ENCODE peak calls at places on chromosome 20, in ten cellular contexts. R is AG04450; Q is fibroblast of the aortic adventitia; U is activated naive CD8-positive, alpha-beta T cell treated with anti-CD3 and anti-CD28 coated beads, Interleukin-2, amount 10 ng/mL, durations not matched to agents 7 days and 5 days; T is kidney; E is body of pancreas; A is ACHN; J is cardiac septum; K is T-helper 2 cell; W is activated effector memory CD4-positive, alpha-beta T cell treated with Interleukin-2 at 50 U/mL for 16 hours. I is an unnamed sample.

GRCh38 chr20:58310291-58310782 is 822 bp downstream of the RAB22A start:
- DNase-seq in R (no peak), Q (peak), U (no peak), T (no peak), E (no peak), A (peak), J (no peak), K (no peak), W (no peak), I (peak)

GRCh38 chr20:23244916-23245552 is 105.6 kb upstream of the NXT1 start:
- DNase-seq in R (no peak), Q (no peak), U (no peak), T (no peak), E (no peak), A (no peak), J (no peak), K (no peak), W (no peak), I (no peak)

GRCh38 chr20:44495802-44496481 is 20.3 kb downstream of the TTPAL start:
- DNase-seq in R (peak), Q (peak), U (no peak), T (no peak), E (no peak), A (peak), J (no peak), K (no peak), W (no peak), I (peak)

GRCh38 chr20:57322476-57322875 is 7.1 kb upstream of the SPO11 start:
- DNase-seq in R (no peak), Q (no peak), U (no peak), T (no peak), E (no peak), A (no peak), J (no peak), K (no peak), W (no peak), I (no peak)

GRCh38 chr20:16061394-16061793 is 511.9 kb downstream of the KIF16B start:
- DNase-seq in R (no peak), Q (no peak), U (no peak), T (no peak), E (no peak), A (no peak), J (no peak), K (no peak), W (no peak), I (no peak)

GRCh38 chr20:35883778-35884540 is 70.3 kb downstream of the SCAND1 start:
- DNase-seq in R (peak), Q (peak), U (peak), T (no peak), E (peak), A (peak), J (no peak), K (peak), W (peak), I (peak)

GRCh38 chr20:1108437-1108920 is 9.9 kb upstream of the PSMF1 start:
- DNase-seq in R (no peak), Q (peak), U (peak), T (peak), E (peak), A (peak), J (no peak), K (peak), W (peak), I (peak)

GRCh38 chr20:3239026-3239866 is at the start of gene SLC4A11:
- DNase-seq in R (no peak), Q (peak), U (peak), T (peak), E (peak), A (peak), J (peak), K (no peak), W (peak), I (peak)

GRCh38 chr20:25042531-25043498 is 15.1 kb downstream of the ACSS1 start:
- DNase-seq in R (no peak), Q (no peak), U (peak), T (peak), E (peak), A (no peak), J (peak), K (no peak), W (peak), I (no peak)

GRCh38 chr20:35954907-35955251 is 577 bp upstream of the SCAND1 start:
- DNase-seq in R (no peak), Q (peak), U (no peak), T (no peak), E (no peak), A (peak), J (no peak), K (peak), W (no peak), I (peak)

GRCh38 chr20:24590193-24590982 is 121.0 kb downstream of the SYNDIG1 start:
- DNase-seq in R (no peak), Q (no peak), U (no peak), T (no peak), E (no peak), A (no peak), J (no peak), K (no peak), W (no peak), I (no peak)

GRCh38 chr20:57379263-57379647 is 11.9 kb upstream of the RBM38 start:
- DNase-seq in R (no peak), Q (no peak), U (no peak), T (no peak), E (no peak), A (no peak), J (no peak), K (no peak), W (no peak), I (no peak)

GRCh38 chr20:63309261-63310071 is 16.5 kb downstream of the COL20A1 start:
- DNase-seq in R (no peak), Q (peak), U (peak), T (no peak), E (peak), A (peak), J (no peak), K (no peak), W (no peak), I (peak)

GRCh38 chr20:51350941-51351631 is 191.4 kb downstream of the NFATC2 start:
- DNase-seq in R (peak), Q (peak), U (no peak), T (no peak), E (no peak), A (no peak), J (peak), K (no peak), W (no peak), I (peak)

GRCh38 chr20:34069341-34070078 is 42.5 kb downstream of the EIF2S2 start:
- DNase-seq in R (peak), Q (peak), U (no peak), T (no peak), E (peak), A (peak), J (no peak), K (peak), W (peak), I (peak)

GRCh38 chr20:44089987-44090674 is 96.9 kb downstream of the JPH2 start:
- DNase-seq in R (no peak), Q (peak), U (no peak), T (no peak), E (peak), A (peak), J (no peak), K (no peak), W (no peak), I (peak)

GRCh38 chr20:25005220-25005619 is 12.7 kb upstream of the APMAP start:
- DNase-seq in R (no peak), Q (peak), U (no peak), T (peak), E (no peak), A (peak), J (peak), K (no peak), W (no peak), I (peak)

GRCh38 chr20:39660251-39660650 is 698.1 kb downstream of the DHX35 start:
- DNase-seq in R (no peak), Q (peak), U (no peak), T (no peak), E (no peak), A (no peak), J (no peak), K (no peak), W (no peak), I (peak)

GRCh38 chr20:14434379-14435136 is 97.1 kb upstream of the FLRT3 start:
- DNase-seq in R (peak), Q (peak), U (no peak), T (no peak), E (no peak), A (no peak), J (no peak), K (no peak), W (no peak), I (peak)

GRCh38 chr20:2812189-2812588 is 2.6 kb upstream of the C20orf141 start:
- DNase-seq in R (no peak), Q (no peak), U (no peak), T (no peak), E (no peak), A (no peak), J (no peak), K (no peak), W (no peak), I (no peak)

GRCh38 chr20:54340667-54341081 is 132.8 kb downstream of the PFDN4 start:
- DNase-seq in R (peak), Q (peak), U (no peak), T (no peak), E (no peak), A (no peak), J (no peak), K (no peak), W (no peak), I (peak)

GRCh38 chr20:36342721-36343120 is 36.6 kb downstream of the DLGAP4 start:
- DNase-seq in R (no peak), Q (no peak), U (no peak), T (peak), E (no peak), A (no peak), J (no peak), K (no peak), W (no peak), I (no peak)

GRCh38 chr20:62651285-62652021 is 9.2 kb downstream of the SLCO4A1 start:
- DNase-seq in R (no peak), Q (no peak), U (peak), T (peak), E (peak), A (no peak), J (peak), K (peak), W (peak), I (no peak)

GRCh38 chr20:48106428-48106827 is 321.1 kb upstream of the SULF2 start:
- DNase-seq in R (no peak), Q (no peak), U (no peak), T (no peak), E (no peak), A (no peak), J (no peak), K (no peak), W (no peak), I (no peak)

GRCh38 chr20:10733122-10733521 is 59.3 kb upstream of the JAG1 start:
- DNase-seq in R (no peak), Q (peak), U (no peak), T (no peak), E (no peak), A (peak), J (no peak), K (no peak), W (no peak), I (peak)

GRCh38 chr20:37986063-37986858 is 47.0 kb downstream of the TTI1 start:
- DNase-seq in R (no peak), Q (peak), U (no peak), T (no peak), E (no peak), A (no peak), J (no peak), K (no peak), W (no peak), I (no peak)

GRCh38 chr20:50146732-50147662 is 6.5 kb downstream of the PEDS1 start:
- DNase-seq in R (no peak), Q (peak), U (peak), T (no peak), E (no peak), A (no peak), J (no peak), K (peak), W (peak), I (no peak)

GRCh38 chr20:18999076-18999475 is 185.5 kb downstream of the SCP2D1 start:
- DNase-seq in R (no peak), Q (no peak), U (no peak), T (no peak), E (no peak), A (no peak), J (no peak), K (no peak), W (no peak), I (no peak)

GRCh38 chr20:8306916-8307315 is 174.8 kb downstream of the PLCB1 start:
- DNase-seq in R (no peak), Q (no peak), U (no peak), T (no peak), E (no peak), A (no peak), J (no peak), K (no peak), W (no peak), I (no peak)

GRCh38 chr20:40160151-40160550 is 528.9 kb downstream of the MAFB start:
- DNase-seq in R (no peak), Q (peak), U (no peak), T (no peak), E (peak), A (peak), J (no peak), K (no peak), W (no peak), I (peak)

GRCh38 chr20:9290331-9290730 is 221.4 kb downstream of the PLCB4 start:
- DNase-seq in R (no peak), Q (no peak), U (no peak), T (no peak), E (no peak), A (no peak), J (no peak), K (no peak), W (no peak), I (no peak)

GRCh38 chr20:38607351-38607750 is 5.7 kb downstream of the ARHGAP40 start:
- DNase-seq in R (no peak), Q (no peak), U (no peak), T (no peak), E (no peak), A (no peak), J (no peak), K (no peak), W (no peak), I (no peak)

GRCh38 chr20:49635171-49635570 is 67.2 kb upstream of the PTGIS start:
- DNase-seq in R (no peak), Q (no peak), U (no peak), T (peak), E (no peak), A (no peak), J (no peak), K (no peak), W (no peak), I (no peak)

GRCh38 chr20:37948956-37949355 is 46.0 kb downstream of the VSTM2L start:
- DNase-seq in R (no peak), Q (no peak), U (no peak), T (no peak), E (no peak), A (no peak), J (no peak), K (no peak), W (no peak), I (peak)

GRCh38 chr20:21514553-21515251 is 838 bp upstream of the NKX2-2 start:
- DNase-seq in R (no peak), Q (no peak), U (no peak), T (no peak), E (no peak), A (no peak), J (no peak), K (no peak), W (no peak), I (no peak)

GRCh38 chr20:22449115-22449973 is 135.0 kb downstream of the FOXA2 start:
- DNase-seq in R (no peak), Q (peak), U (no peak), T (no peak), E (no peak), A (no peak), J (no peak), K (no peak), W (no peak), I (no peak)

GRCh38 chr20:10339609-10340008 is 94.4 kb downstream of the MKKS start:
- DNase-seq in R (no peak), Q (no peak), U (no peak), T (no peak), E (no peak), A (no peak), J (no peak), K (no peak), W (no peak), I (no peak)

GRCh38 chr20:4720121-4720976 is 1.4 kb upstream of the PRND start:
- DNase-seq in R (peak), Q (peak), U (peak), T (peak), E (peak), A (peak), J (peak), K (peak), W (peak), I (peak)

GRCh38 chr20:33309631-33310030 is 26.6 kb downstream of the BPIFB1 start:
- DNase-seq in R (no peak), Q (no peak), U (no peak), T (no peak), E (no peak), A (no peak), J (no peak), K (no peak), W (no peak), I (no peak)

I was measured in fibroblast of mammary gland.